ENCODE peak calls at places on chromosomes 11 and 22, in four cellular contexts. One of them, this sample, is unnamed.

GRCh38 chr11:123483058-123483457 is 53.0 kb downstream of the GRAMD1B start:
- DNase-seq in ovary: no peak
- DNase-seq in CD4-positive, CD25-positive, alpha-beta regulatory T cell: no peak
- DNase-seq in PC-9: peak; percentile 65
- DNase-seq in this sample: no peak

GRCh38 chr11:86355256-86355655 is 19.4 kb upstream of the CCDC81 start:
- DNase-seq in PC-9: no peak
- DNase-seq in CD4-positive, CD25-positive, alpha-beta regulatory T cell: no peak
- DNase-seq in ovary: no peak
- DNase-seq in this sample: no peak

GRCh38 chr11:78040691-78041379 is 17.8 kb upstream of the KCTD14 start:
- DNase-seq in CD4-positive, CD25-positive, alpha-beta regulatory T cell: no peak
- DNase-seq in ovary: no peak
- DNase-seq in PC-9: no peak
- DNase-seq in this sample: no peak

GRCh38 chr22:17931400-17931825 is 92.9 kb downstream of the MICAL3 start:
- DNase-seq in CD4-positive, CD25-positive, alpha-beta regulatory T cell: no peak
- DNase-seq in ovary: no peak
- DNase-seq in PC-9: no peak
- DNase-seq in this sample: no peak

GRCh38 chr22:28909375-28909774 is 26.0 kb downstream of the ZNRF3 start:
- DNase-seq in ovary: no peak
- DNase-seq in CD4-positive, CD25-positive, alpha-beta regulatory T cell: no peak
- DNase-seq in PC-9: no peak
- DNase-seq in this sample: no peak

GRCh38 chr11:65637794-65638317 is at the start of gene SIPA1:
- DNase-seq in CD4-positive, CD25-positive, alpha-beta regulatory T cell: peak; percentile 71
- DNase-seq in PC-9: peak; percentile 86
- DNase-seq in ovary: peak; percentile 79
- DNase-seq in this sample: peak; percentile 98

GRCh38 chr11:28476053-28476452 is 367.9 kb downstream of the METTL15 start:
- DNase-seq in ovary: no peak
- DNase-seq in PC-9: no peak
- DNase-seq in CD4-positive, CD25-positive, alpha-beta regulatory T cell: no peak
- DNase-seq in this sample: no peak

GRCh38 chr11:92417326-92417725 is 192.7 kb downstream of the FAT3 start:
- DNase-seq in PC-9: peak; percentile 89
- DNase-seq in CD4-positive, CD25-positive, alpha-beta regulatory T cell: no peak
- DNase-seq in ovary: no peak
- DNase-seq in this sample: no peak

GRCh38 chr11:108213784-108214183 is 8.7 kb downstream of the NPAT start:
- DNase-seq in CD4-positive, CD25-positive, alpha-beta regulatory T cell: no peak
- DNase-seq in ovary: no peak
- DNase-seq in PC-9: no peak
- DNase-seq in this sample: no peak

GRCh38 chr22:33986167-33986771 is 66.0 kb upstream of the LARGE1 start:
- DNase-seq in PC-9: no peak
- DNase-seq in ovary: no peak
- DNase-seq in CD4-positive, CD25-positive, alpha-beta regulatory T cell: no peak
- DNase-seq in this sample: no peak

GRCh38 chr11:12222099-12222751 is 111.8 kb downstream of the MICAL2 start:
- DNase-seq in ovary: peak; percentile 65
- DNase-seq in CD4-positive, CD25-positive, alpha-beta regulatory T cell: no peak
- DNase-seq in PC-9: peak; percentile 81
- DNase-seq in this sample: no peak

GRCh38 chr11:115903179-115903578 is 399.0 kb upstream of the CADM1 start:
- DNase-seq in CD4-positive, CD25-positive, alpha-beta regulatory T cell: no peak
- DNase-seq in ovary: no peak
- DNase-seq in PC-9: no peak
- DNase-seq in this sample: no peak

GRCh38 chr11:102238287-102238894 is 78.9 kb upstream of the BIRC3 start:
- DNase-seq in PC-9: no peak
- DNase-seq in ovary: no peak
- DNase-seq in CD4-positive, CD25-positive, alpha-beta regulatory T cell: no peak
- DNase-seq in this sample: no peak

DNA sequence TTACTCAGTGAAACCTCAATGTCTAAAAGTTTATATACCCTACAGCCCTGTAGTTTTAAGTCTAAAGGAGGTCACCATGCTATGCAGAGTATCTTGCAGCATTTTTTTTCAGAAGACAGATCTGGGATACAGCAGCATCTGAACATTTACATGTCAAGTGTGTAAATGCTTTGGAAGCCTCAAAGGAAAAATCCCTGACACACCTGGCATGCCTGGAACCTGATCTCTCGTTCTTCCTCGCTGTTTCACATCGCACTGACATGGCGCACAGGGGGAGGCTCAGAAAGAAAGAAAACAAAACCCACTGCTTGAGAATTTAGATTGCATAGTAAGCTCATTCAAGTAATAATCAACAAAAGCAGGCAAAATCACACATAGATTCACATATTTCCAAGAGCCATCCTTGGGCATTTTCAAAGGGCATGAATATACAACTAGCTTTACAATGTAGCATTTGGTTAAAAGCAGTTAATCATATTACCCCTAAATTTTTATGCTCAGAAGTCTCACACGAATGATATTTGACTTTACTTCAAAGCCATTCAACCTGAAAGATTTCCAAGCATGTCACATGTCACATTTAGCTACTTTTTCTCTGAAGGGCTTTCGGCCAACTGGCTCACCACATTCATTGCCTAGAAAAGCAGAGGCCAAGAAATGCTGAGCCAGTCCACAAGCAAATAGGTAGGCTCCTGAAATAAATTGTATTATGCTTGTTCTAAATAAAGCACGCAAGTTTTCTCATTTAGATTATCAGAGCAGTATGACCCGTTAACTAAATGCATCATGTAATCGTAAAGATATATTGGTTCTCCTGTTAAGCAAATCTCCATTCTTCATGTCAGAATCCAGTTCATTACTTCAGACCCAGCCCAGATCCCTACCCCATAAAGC is 30.8 kb downstream of the PAX6 start:
- DNase-seq in ovary: no peak
- DNase-seq in CD4-positive, CD25-positive, alpha-beta regulatory T cell: no peak
- DNase-seq in PC-9: no peak
- DNase-seq in this sample: no peak
- H3K4me1 ChIP-seq in ovary: peaks cover 1% of the 10 kb centered on the region
- H3K4me1 ChIP-seq in CD4-positive, CD25-positive, alpha-beta regulatory T cell: no peaks in the 10 kb centered on the region
- H3K4me1 ChIP-seq in PC-9: no peaks in the 10 kb centered on the region
- H3K4me1 ChIP-seq in this sample: no peaks in the 10 kb centered on the region

GRCh38 chr22:47817380-47817779 is 1054.9 kb downstream of the TBC1D22A start:
- DNase-seq in CD4-positive, CD25-positive, alpha-beta regulatory T cell: no peak
- DNase-seq in ovary: no peak
- DNase-seq in PC-9: no peak
- DNase-seq in this sample: no peak

GRCh38 chr22:47813661-47814060 is 1051.2 kb downstream of the TBC1D22A start:
- DNase-seq in CD4-positive, CD25-positive, alpha-beta regulatory T cell: no peak
- DNase-seq in PC-9: no peak
- DNase-seq in ovary: no peak
- DNase-seq in this sample: no peak

GRCh38 chr22:47811971-47812370 is 1049.5 kb downstream of the TBC1D22A start:
- DNase-seq in PC-9: no peak
- DNase-seq in CD4-positive, CD25-positive, alpha-beta regulatory T cell: no peak
- DNase-seq in ovary: no peak
- DNase-seq in this sample: no peak

GRCh38 chr22:47816121-47816915 is 1053.9 kb downstream of the TBC1D22A start:
- DNase-seq in CD4-positive, CD25-positive, alpha-beta regulatory T cell: no peak
- DNase-seq in PC-9: no peak
- DNase-seq in ovary: no peak
- DNase-seq in this sample: peak; percentile 19

GRCh38 chr22:47814474-47814873 is 1052.0 kb downstream of the TBC1D22A start:
- DNase-seq in ovary: no peak
- DNase-seq in PC-9: no peak
- DNase-seq in CD4-positive, CD25-positive, alpha-beta regulatory T cell: no peak
- DNase-seq in this sample: peak; percentile 5
- H3K9me3 ChIP-seq in ovary: no peaks in the 10 kb centered on the region
- H3K9me3 ChIP-seq in PC-9: no peaks in the 10 kb centered on the region
- H3K9me3 ChIP-seq in CD4-positive, CD25-positive, alpha-beta regulatory T cell: no peaks in the 10 kb centered on the region
- H3K9me3 ChIP-seq in this sample: peaks cover 3% of the 10 kb centered on the region

GRCh38 chr11:7905549-7905948 is 25.5 kb downstream of the OR10A6 start:
- DNase-seq in CD4-positive, CD25-positive, alpha-beta regulatory T cell: no peak
- DNase-seq in ovary: no peak
- DNase-seq in PC-9: no peak
- DNase-seq in this sample: no peak

GRCh38 chr11:7905961-7906429 is 25.1 kb downstream of the OR10A6 start:
- DNase-seq in CD4-positive, CD25-positive, alpha-beta regulatory T cell: no peak
- DNase-seq in PC-9: peak; percentile 94
- DNase-seq in ovary: no peak
- DNase-seq in this sample: peak; percentile 34

GRCh38 chr11:7903940-7904339 is 27.1 kb downstream of the OR10A6 start:
- DNase-seq in PC-9: peak; percentile 61
- DNase-seq in ovary: no peak
- DNase-seq in CD4-positive, CD25-positive, alpha-beta regulatory T cell: no peak
- DNase-seq in this sample: no peak

GRCh38 chr11:7906481-7906880 is 24.6 kb downstream of the OR10A6 start:
- DNase-seq in PC-9: no peak
- DNase-seq in CD4-positive, CD25-positive, alpha-beta regulatory T cell: no peak
- DNase-seq in ovary: no peak
- DNase-seq in this sample: no peak

GRCh38 chr11:7904910-7905309 is 26.2 kb downstream of the OR10A6 start:
- DNase-seq in CD4-positive, CD25-positive, alpha-beta regulatory T cell: no peak
- DNase-seq in PC-9: no peak
- DNase-seq in ovary: no peak
- DNase-seq in this sample: no peak
- H3K4me3 ChIP-seq in CD4-positive, CD25-positive, alpha-beta regulatory T cell: no peak overlapping the region
- H3K4me3 ChIP-seq in PC-9: peak overlapping the region; percentile 73
- H3K4me3 ChIP-seq in ovary: no peak overlapping the region
- H3K4me3 ChIP-seq in this sample: no peak overlapping the region

GRCh38 chr11:64244107-64244506 is 2.6 kb downstream of the PPP1R14B start:
- DNase-seq in PC-9: no peak
- DNase-seq in ovary: no peak
- DNase-seq in CD4-positive, CD25-positive, alpha-beta regulatory T cell: no peak
- DNase-seq in this sample: no peak
- H3K4me1 ChIP-seq in PC-9: peaks cover 37% of the 10 kb centered on the region
- H3K4me1 ChIP-seq in ovary: peaks cover 14% of the 10 kb centered on the region
- H3K4me1 ChIP-seq in CD4-positive, CD25-positive, alpha-beta regulatory T cell: peaks cover 57% of the 10 kb centered on the region
- H3K4me1 ChIP-seq in this sample: peaks cover 55% of the 10 kb centered on the region

GRCh38 chr22:11627436-11627797 is 3900.6 kb upstream of the OR11H1 start:
- DNase-seq in ovary: no peak
- DNase-seq in PC-9: no peak
- DNase-seq in CD4-positive, CD25-positive, alpha-beta regulatory T cell: no peak
- DNase-seq in this sample: no peak
- H3K9me3 ChIP-seq in ovary: no peaks in the 10 kb centered on the region
- H3K9me3 ChIP-seq in PC-9: no peaks in the 10 kb centered on the region
- H3K9me3 ChIP-seq in CD4-positive, CD25-positive, alpha-beta regulatory T cell: peaks cover 12% of the 10 kb centered on the region
- H3K9me3 ChIP-seq in this sample: peaks cover 4% of the 10 kb centered on the region

GRCh38 chr11:61739966-61740365 is 12.5 kb upstream of the MYRF start:
- DNase-seq in ovary: no peak
- DNase-seq in PC-9: no peak
- DNase-seq in CD4-positive, CD25-positive, alpha-beta regulatory T cell: no peak
- DNase-seq in this sample: no peak
- H3K4me3 ChIP-seq in ovary: no peak overlapping the region
- H3K4me3 ChIP-seq in PC-9: no peak overlapping the region
- H3K4me3 ChIP-seq in CD4-positive, CD25-positive, alpha-beta regulatory T cell: no peak overlapping the region
- H3K4me3 ChIP-seq in this sample: no peak overlapping the region

GRCh38 chr11:133552938-133553337 is 20.6 kb upstream of the OPCML start:
- DNase-seq in PC-9: no peak
- DNase-seq in CD4-positive, CD25-positive, alpha-beta regulatory T cell: no peak
- DNase-seq in ovary: no peak
- DNase-seq in this sample: no peak
- H3K4me1 ChIP-seq in PC-9: no peaks in the 10 kb centered on the region
- H3K4me1 ChIP-seq in CD4-positive, CD25-positive, alpha-beta regulatory T cell: no peaks in the 10 kb centered on the region
- H3K4me1 ChIP-seq in ovary: no peaks in the 10 kb centered on the region
- H3K4me1 ChIP-seq in this sample: no peaks in the 10 kb centered on the region

This sample was measured in SJSA1.